ENCODE peak calls at places on chromosomes 7 and 10, in eight cellular contexts. F is DMS53, S is fibroblast of pulmonary artery, A is hepatocyte, V is NCI-H69, Q is HT1080, K is psoas muscle, G is Peyer's patch. H is an unnamed sample.

GRCh38 chr10:10552948-10553347 is 464.7 kb upstream of the CELF2 start:
- DNase-seq in F (no peak), S (no peak), A (no peak), V (peak), Q (no peak), K (no peak), G (no peak), H (no peak)

GRCh38 chr10:101066890-101067355 is 5.1 kb downstream of the KAZALD1 start:
- DNase-seq in F (peak), S (no peak), A (peak), V (peak), Q (no peak), K (no peak), G (peak), H (no peak)

GRCh38 chr7:105011771-105012502 is 2.1 kb upstream of the KMT2E start:
- DNase-seq in F (peak), S (no peak), A (no peak), V (peak), Q (peak), K (no peak), G (peak), H (no peak)

GRCh38 chr10:47299611-47299988 is 397 bp upstream of the GDF10 start:
- DNase-seq in F (no peak), S (no peak), A (no peak), V (no peak), Q (no peak), K (no peak), G (no peak), H (no peak)

GRCh38 chr10:15122477-15123030 is 25.4 kb downstream of the RPP38 start:
- DNase-seq in F (no peak), S (no peak), A (no peak), V (no peak), Q (no peak), K (no peak), G (no peak), H (no peak)

GRCh38 chr10:59655309-59655708 is 54.3 kb downstream of the SLC16A9 start:
- DNase-seq in F (no peak), S (peak), A (no peak), V (no peak), Q (no peak), K (no peak), G (no peak), H (no peak)

GRCh38 chr10:119734396-119735332 is 8.8 kb downstream of the INPP5F start:
- DNase-seq in F (no peak), S (peak), A (no peak), V (peak), Q (peak), K (no peak), G (no peak), H (no peak)

GRCh38 chr10:6649903-6650302 is 69.8 kb upstream of the PRKCQ start:
- DNase-seq in F (no peak), S (no peak), A (no peak), V (no peak), Q (no peak), K (no peak), G (no peak), H (no peak)

GRCh38 chr7:125775319-125775718 is 845.7 kb upstream of the POT1 start:
- DNase-seq in F (no peak), S (no peak), A (no peak), V (peak), Q (no peak), K (no peak), G (no peak), H (no peak)

GRCh38 chr10:79435271-79436065 is 10.0 kb downstream of the ZCCHC24 start:
- DNase-seq in F (no peak), S (peak), A (no peak), V (no peak), Q (no peak), K (peak), G (no peak), H (no peak)

GRCh38 chr7:26868841-26869505 is 4.6 kb upstream of the SKAP2 start:
- DNase-seq in F (no peak), S (no peak), A (no peak), V (no peak), Q (peak), K (no peak), G (no peak), H (no peak)

GRCh38 chr7:80680159-80680903 is 41.9 kb downstream of the CD36 start:
- DNase-seq in F (no peak), S (no peak), A (no peak), V (no peak), Q (no peak), K (no peak), G (no peak), H (no peak)

GRCh38 chr10:63375006-63375405 is 90.8 kb downstream of the JMJD1C start:
- DNase-seq in F (no peak), S (peak), A (no peak), V (no peak), Q (peak), K (no peak), G (no peak), H (no peak)

GRCh38 chr7:80907612-80908011 is 11.2 kb downstream of the SEMA3C start:
- DNase-seq in F (no peak), S (no peak), A (no peak), V (no peak), Q (no peak), K (no peak), G (no peak), H (no peak)

H was measured in hypothalamus.